ENCODE peak calls at places on chromosomes 16 and 17, in four cellular contexts. T is GM12878, E is K562, G is HepG2. O is an unnamed sample.

GRCh38 chr17:58913552-58913951 is 157.9 kb downstream of the PPM1E start:
- DNase-seq in G (no peak), E (no peak), T (no peak), O (no peak)

GRCh38 chr17:74860229-74860998 is 729 bp upstream of the GRIN2C start:
- DNase-seq in E (no peak), T (no peak), G (no peak), O (no peak)

GRCh38 chr17:8046306-8046928 is 7.6 kb downstream of the ALOX15B start:
- DNase-seq in G (no peak), T (no peak), E (no peak), O (no peak)

GRCh38 chr17:77489898-77490265 is 349.1 kb downstream of the SEC14L1 start:
- DNase-seq in T (no peak), G (no peak), E (no peak), O (no peak)

GRCh38 chr16:9612267-9612666 is 520.8 kb downstream of the HAPSTR1 start:
- DNase-seq in G (no peak), E (no peak), T (no peak), O (no peak)

GRCh38 chr16:11350531-11351335 is 5.5 kb downstream of the RMI2 start:
- DNase-seq in E (no peak), G (no peak), T (no peak), O (no peak)

GRCh38 chr17:4998027-4998665 is 396 bp downstream of the KIF1C start:
- DNase-seq in E (no peak), G (peak), T (no peak), O (peak)

GRCh38 chr17:57099165-57099564 is 14.1 kb downstream of the AKAP1 start:
- DNase-seq in E (no peak), G (no peak), T (no peak), O (no peak)

GRCh38 chr17:35161281-35161761 is 13.7 kb downstream of the UNC45B start:
- DNase-seq in G (no peak), E (no peak), T (no peak), O (no peak)

GRCh38 chr16:4850211-4850610 is 2.9 kb downstream of the UBN1 start:
- DNase-seq in E (peak), T (no peak), G (no peak), O (no peak)

GRCh38 chr17:34711646-34712045 is 132.3 kb downstream of the TMEM132E start:
- DNase-seq in T (no peak), G (no peak), E (no peak), O (no peak)

GRCh38 chr16:30740364-30741251 is 7.6 kb upstream of the PHKG2 start:
- DNase-seq in G (no peak), E (peak), T (no peak), O (peak)

GRCh38 chr17:28916302-28916934 is 13.5 kb upstream of the DHRS13 start:
- DNase-seq in E (peak), T (no peak), G (peak), O (peak)

GRCh38 chr17:42201155-42201772 is 7.0 kb upstream of the GHDC start:
- DNase-seq in E (no peak), T (no peak), G (no peak), O (no peak)

GRCh38 chr16:60558936-60559335 is 1477.3 kb downstream of the CDH8 start:
- DNase-seq in E (no peak), G (no peak), T (no peak), O (no peak)

GRCh38 chr17:7204335-7204734 is 15.3 kb downstream of the DLG4 start:
- DNase-seq in E (no peak), G (no peak), T (no peak), O (no peak)

GRCh38 chr17:63751806-63752205 is 10.2 kb upstream of the STRADA start:
- DNase-seq in T (no peak), E (no peak), G (no peak), O (no peak)

GRCh38 chr17:75001915-75002843 is 10.3 kb upstream of the MRPL58 start:
- DNase-seq in G (no peak), E (no peak), T (no peak), O (no peak)

GRCh38 chr17:50506298-50506697 is 1.9 kb upstream of the MYCBPAP start:
- DNase-seq in E (no peak), T (no peak), G (no peak), O (no peak)

GRCh38 chr16:79083879-79084278 is 516.7 kb downstream of the MAF start:
- DNase-seq in T (no peak), G (no peak), E (no peak), O (no peak)

GRCh38 chr17:39579318-39580081 is 28.2 kb downstream of the NEUROD2 start:
- DNase-seq in E (no peak), G (no peak), T (no peak), O (no peak)

GRCh38 chr17:42509916-42510315 is 26.1 kb upstream of the NAGLU start:
- DNase-seq in T (no peak), E (no peak), G (no peak), O (no peak)

GRCh38 chr17:57868007-57868774 is 18.3 kb upstream of the MRPS23 start:
- DNase-seq in T (peak), E (peak), G (peak), O (peak)

GRCh38 chr17:35726609-35727460 is 4.6 kb upstream of the RASL10B start:
- DNase-seq in G (peak), E (no peak), T (no peak), O (no peak)

GRCh38 chr17:41340496-41340895 is 10.1 kb downstream of the KRT33A start:
- DNase-seq in G (no peak), T (peak), E (no peak), O (no peak)

GRCh38 chr16:87874639-87875472 is 5.5 kb upstream of the SLC7A5 start:
- DNase-seq in T (no peak), E (peak), G (no peak), O (no peak)

GRCh38 chr16:23216658-23217246 is 34.2 kb downstream of the SCNN1G start:
- DNase-seq in E (no peak), G (no peak), T (no peak), O (no peak)

GRCh38 chr17:66776999-66777688 is 57.8 kb upstream of the CACNG5 start:
- DNase-seq in T (no peak), G (peak), E (no peak), O (no peak)

GRCh38 chr16:55498101-55498500 is 10.8 kb upstream of the LPCAT2 start:
- DNase-seq in G (no peak), T (no peak), E (no peak), O (no peak)

GRCh38 chr17:72425133-72425795 is 304.4 kb downstream of the SOX9 start:
- DNase-seq in T (no peak), G (no peak), E (no peak), O (no peak)
- TF ChIP-seq POLR2A in T (peak), G (no peak), E (no peak), O (no peak)

GRCh38 chr16:1656808-1657617 is 21.1 kb upstream of the JPT2 start:
- DNase-seq in G (no peak), E (no peak), T (no peak), O (no peak)
- TF ChIP-seq POLR2AphosphoS2 in G (no peak), E (no peak), T (no peak), O (no peak)

DNA sequence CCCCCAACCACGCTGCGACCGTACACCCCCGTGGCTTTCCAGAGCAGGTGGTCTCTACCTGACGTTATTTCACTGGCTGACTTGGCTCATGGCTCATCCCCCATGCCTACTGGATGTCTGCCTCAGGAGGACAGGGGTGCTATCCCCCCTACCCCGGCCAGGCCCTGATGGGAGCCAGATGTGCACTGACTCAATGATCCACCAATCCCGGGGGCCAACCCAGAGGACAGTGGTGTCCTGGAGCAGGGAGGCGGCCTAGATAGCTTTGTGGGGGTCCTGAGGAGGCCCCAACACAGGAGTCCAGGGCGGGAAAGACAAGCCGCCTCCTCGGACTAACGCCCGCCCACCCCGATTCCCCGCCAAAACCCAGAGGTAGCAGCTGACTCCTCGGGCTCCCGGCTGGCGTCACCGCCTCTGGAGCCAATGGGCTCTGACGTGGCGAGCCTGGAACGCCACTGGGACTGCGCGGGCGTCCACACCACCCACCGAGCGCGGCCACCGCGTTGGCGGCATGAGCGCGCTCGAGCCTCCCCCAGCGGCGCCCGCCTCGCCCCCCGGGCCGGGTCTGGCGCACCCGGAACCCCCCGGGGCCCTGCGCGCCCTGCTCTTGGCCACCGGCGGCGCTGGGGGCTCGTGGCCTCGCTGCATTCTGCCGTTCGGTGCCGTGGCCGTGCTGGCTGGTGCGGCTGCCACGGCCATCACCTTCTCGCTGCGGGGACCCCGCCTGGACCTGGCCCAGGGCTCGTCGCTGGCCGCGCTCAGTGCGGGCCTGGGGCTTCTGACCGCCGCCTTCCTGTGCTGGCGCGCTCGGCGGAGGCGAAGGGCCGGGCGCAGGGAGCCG is 3.6 kb upstream of the NTN3 start:
- DNase-seq in G (no peak), T (no peak), E (no peak), O (peak)
- TF ChIP-seq POLR2A in G (no peak), T (peak), E (peak), O (peak)

DNA sequence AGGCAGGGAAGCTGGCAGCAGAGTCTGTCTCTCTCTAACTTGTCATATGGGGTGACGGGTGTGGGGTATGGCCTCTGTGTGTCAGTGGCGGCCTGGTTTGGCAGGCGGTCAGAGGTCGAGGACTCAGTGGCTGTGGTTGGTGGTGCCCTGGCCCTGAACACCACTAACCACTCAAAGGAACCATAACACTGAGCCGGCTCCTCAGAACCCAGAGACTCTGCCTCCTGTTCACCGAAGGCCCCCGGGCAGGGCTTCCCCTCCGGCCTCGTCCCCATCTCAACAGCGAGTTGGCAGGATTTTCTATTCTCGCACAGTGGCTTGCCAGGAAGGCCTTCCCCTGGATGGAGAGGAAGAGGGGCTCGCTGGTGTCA is 638 bp downstream of the P2RX1 start:
- DNase-seq in G (no peak), T (no peak), E (no peak), O (no peak)
- TF ChIP-seq POLR2AphosphoS2 in G (no peak), T (no peak), E (no peak), O (no peak)

GRCh38 chr16:17205279-17206139 is 265.3 kb downstream of the XYLT1 start:
- DNase-seq in G (no peak), E (no peak), T (no peak), O (no peak)
- TF ChIP-seq POLR2A in G (no peak), E (no peak), T (no peak), O (no peak)

DNA sequence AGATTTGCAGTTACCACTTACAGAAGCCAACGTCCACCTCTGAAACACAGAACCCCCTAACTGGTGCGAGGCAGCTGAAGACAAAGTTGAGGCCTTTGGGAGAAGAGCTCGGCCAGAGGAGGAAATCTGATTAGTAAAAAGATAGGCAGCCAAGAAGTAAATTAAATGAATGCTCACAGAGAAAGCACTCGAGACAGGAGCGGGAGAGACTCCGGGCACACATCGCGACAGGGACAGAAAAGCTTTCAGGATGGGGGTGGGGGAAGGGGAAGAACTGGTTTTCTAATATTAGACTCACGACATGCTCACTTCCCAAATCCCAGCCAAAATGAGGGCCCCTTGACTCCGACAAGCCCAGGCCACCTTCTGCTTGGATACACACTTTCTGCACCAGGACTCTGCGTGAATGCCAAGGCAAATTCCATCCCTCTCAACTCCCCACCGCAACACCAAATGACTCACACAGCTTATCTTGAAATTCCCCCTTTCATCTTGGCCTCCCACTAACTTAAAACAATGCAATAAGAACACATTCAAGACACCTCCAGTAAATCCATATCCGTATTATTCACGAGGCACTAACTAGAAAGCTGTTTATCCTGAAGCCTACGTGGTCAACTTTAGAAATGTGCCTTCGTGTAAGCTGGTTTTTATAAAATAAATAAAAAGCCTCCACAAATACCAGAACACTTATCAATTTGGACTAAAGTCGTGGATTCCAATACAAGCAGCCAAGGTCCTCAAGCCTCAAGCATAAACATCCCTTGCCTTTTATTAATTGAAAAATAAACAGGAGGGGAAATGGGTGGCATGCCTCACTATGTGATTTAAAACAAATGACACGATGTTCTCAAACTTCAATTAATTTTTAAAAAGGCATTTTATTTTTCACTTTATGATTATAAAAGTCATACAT is 46.1 kb downstream of the NXN start:
- DNase-seq in E (peak), G (peak), T (no peak), O (peak)
- TF ChIP-seq POLR2AphosphoS2 in E (no peak), G (no peak), T (no peak), O (no peak)

GRCh38 chr16:85306071-85306792 is 194.0 kb upstream of the CIBAR2 start:
- DNase-seq in G (peak), E (peak), T (peak), O (peak)
- TF ChIP-seq POLR2A in G (no peak), E (peak), T (no peak), O (no peak)

GRCh38 chr16:86714166-86714565 is 135.8 kb downstream of the FOXL1 start:
- DNase-seq in G (no peak), T (no peak), E (no peak), O (no peak)
- TF ChIP-seq POLR2AphosphoS2 in G (no peak), T (no peak), E (no peak), O (no peak)